ENCODE peak calls at places on chromosomes 4 and X, in ten cellular contexts. One of them, this sample, is unnamed.

GRCh38 chr4:42750831-42751230 is 93.9 kb upstream of the ATP8A1 start:
- DNase-seq in lower leg skin: no peak
- DNase-seq in fibroblast of mammary gland: no peak
- DNase-seq in GM12878: no peak
- DNase-seq in heart left ventricle: no peak
- DNase-seq in PC-3: no peak
- DNase-seq in lung: no peak
- DNase-seq in psoas muscle: no peak
- DNase-seq in lower lobe of right lung: no peak
- DNase-seq in dorsolateral prefrontal cortex: no peak
- DNase-seq in this sample: no peak

GRCh38 chrX:104315555-104315954 is 60.8 kb upstream of the ESX1 start:
- DNase-seq in heart left ventricle: no peak
- DNase-seq in lung: no peak
- DNase-seq in dorsolateral prefrontal cortex: no peak
- DNase-seq in fibroblast of mammary gland: peak
- DNase-seq in psoas muscle: no peak
- DNase-seq in lower leg skin: no peak
- DNase-seq in GM12878: no peak
- DNase-seq in lower lobe of right lung: no peak
- DNase-seq in PC-3: peak
- DNase-seq in this sample: no peak

GRCh38 chr4:155757745-155758265 is 1.0 kb upstream of the GUCY1B1 start:
- DNase-seq in dorsolateral prefrontal cortex: no peak
- DNase-seq in lower lobe of right lung: no peak
- DNase-seq in PC-3: no peak
- DNase-seq in psoas muscle: no peak
- DNase-seq in heart left ventricle: no peak
- DNase-seq in lower leg skin: no peak
- DNase-seq in GM12878: no peak
- DNase-seq in lung: no peak
- DNase-seq in fibroblast of mammary gland: no peak
- DNase-seq in this sample: no peak

GRCh38 chrX:147803948-147804347 is 107.8 kb upstream of the FMR1 start:
- DNase-seq in psoas muscle: no peak
- DNase-seq in lung: no peak
- DNase-seq in lower lobe of right lung: no peak
- DNase-seq in heart left ventricle: no peak
- DNase-seq in PC-3: peak
- DNase-seq in fibroblast of mammary gland: peak
- DNase-seq in dorsolateral prefrontal cortex: no peak
- DNase-seq in GM12878: no peak
- DNase-seq in lower leg skin: no peak
- DNase-seq in this sample: no peak

GRCh38 chr4:53671757-53672156 is 80.5 kb upstream of the LNX1 start:
- DNase-seq in lower leg skin: no peak
- DNase-seq in lower lobe of right lung: no peak
- DNase-seq in dorsolateral prefrontal cortex: no peak
- DNase-seq in GM12878: no peak
- DNase-seq in psoas muscle: no peak
- DNase-seq in lung: no peak
- DNase-seq in fibroblast of mammary gland: no peak
- DNase-seq in heart left ventricle: no peak
- DNase-seq in PC-3: no peak
- DNase-seq in this sample: no peak

GRCh38 chr4:48341776-48342558 is 638 bp downstream of the SLAIN2 start:
- DNase-seq in psoas muscle: peak
- DNase-seq in dorsolateral prefrontal cortex: no peak
- DNase-seq in fibroblast of mammary gland: no peak
- DNase-seq in PC-3: peak
- DNase-seq in GM12878: no peak
- DNase-seq in lower leg skin: no peak
- DNase-seq in lower lobe of right lung: peak
- DNase-seq in lung: peak
- DNase-seq in heart left ventricle: peak
- DNase-seq in this sample: no peak

GRCh38 chr4:186687263-186687662 is 36.4 kb downstream of the FAT1 start:
- DNase-seq in psoas muscle: no peak
- DNase-seq in fibroblast of mammary gland: no peak
- DNase-seq in lower leg skin: no peak
- DNase-seq in lower lobe of right lung: no peak
- DNase-seq in GM12878: no peak
- DNase-seq in lung: no peak
- DNase-seq in dorsolateral prefrontal cortex: no peak
- DNase-seq in PC-3: peak
- DNase-seq in heart left ventricle: no peak
- DNase-seq in this sample: no peak

GRCh38 chr4:87005690-87006461 is 71.1 kb downstream of the AFF1 start:
- DNase-seq in PC-3: peak
- DNase-seq in lower leg skin: no peak
- DNase-seq in dorsolateral prefrontal cortex: no peak
- DNase-seq in GM12878: peak
- DNase-seq in lung: no peak
- DNase-seq in fibroblast of mammary gland: no peak
- DNase-seq in psoas muscle: no peak
- DNase-seq in lower lobe of right lung: no peak
- DNase-seq in heart left ventricle: no peak
- DNase-seq in this sample: no peak

GRCh38 chr4:14841801-14842748 is 160.2 kb upstream of the CPEB2 start:
- DNase-seq in heart left ventricle: peak
- DNase-seq in fibroblast of mammary gland: no peak
- DNase-seq in lower lobe of right lung: peak
- DNase-seq in lung: peak
- DNase-seq in lower leg skin: no peak
- DNase-seq in dorsolateral prefrontal cortex: no peak
- DNase-seq in PC-3: peak
- DNase-seq in GM12878: no peak
- DNase-seq in psoas muscle: peak
- DNase-seq in this sample: no peak

GRCh38 chr4:130568746-130569145 is 1472.8 kb downstream of the C4orf33 start:
- DNase-seq in psoas muscle: no peak
- DNase-seq in lower lobe of right lung: no peak
- DNase-seq in lower leg skin: no peak
- DNase-seq in dorsolateral prefrontal cortex: no peak
- DNase-seq in PC-3: no peak
- DNase-seq in GM12878: no peak
- DNase-seq in fibroblast of mammary gland: no peak
- DNase-seq in heart left ventricle: no peak
- DNase-seq in lung: no peak
- DNase-seq in this sample: no peak

GRCh38 chr4:123505457-123506310 is 109.1 kb downstream of the SPRY1 start:
- DNase-seq in PC-3: peak
- DNase-seq in fibroblast of mammary gland: peak
- DNase-seq in dorsolateral prefrontal cortex: peak
- DNase-seq in psoas muscle: peak
- DNase-seq in lower leg skin: no peak
- DNase-seq in GM12878: no peak
- DNase-seq in heart left ventricle: peak
- DNase-seq in lower lobe of right lung: peak
- DNase-seq in lung: peak
- DNase-seq in this sample: no peak

GRCh38 chrX:47217121-47217851 is 1.2 kb upstream of the CDK16 start:
- DNase-seq in lower lobe of right lung: peak
- DNase-seq in fibroblast of mammary gland: peak
- DNase-seq in lung: peak
- DNase-seq in GM12878: no peak
- DNase-seq in dorsolateral prefrontal cortex: no peak
- DNase-seq in PC-3: peak
- DNase-seq in lower leg skin: peak
- DNase-seq in psoas muscle: no peak
- DNase-seq in heart left ventricle: no peak
- DNase-seq in this sample: peak

GRCh38 chrX:15146515-15146914 is 123.4 kb downstream of the ASB9 start:
- DNase-seq in psoas muscle: no peak
- DNase-seq in fibroblast of mammary gland: peak
- DNase-seq in GM12878: no peak
- DNase-seq in heart left ventricle: peak
- DNase-seq in lung: no peak
- DNase-seq in lower leg skin: no peak
- DNase-seq in lower lobe of right lung: peak
- DNase-seq in PC-3: peak
- DNase-seq in dorsolateral prefrontal cortex: no peak
- DNase-seq in this sample: no peak

GRCh38 chr4:177442623-177443155 is 452 bp upstream of the AGA start:
- DNase-seq in GM12878: peak
- DNase-seq in lower lobe of right lung: no peak
- DNase-seq in PC-3: no peak
- DNase-seq in heart left ventricle: peak
- DNase-seq in dorsolateral prefrontal cortex: no peak
- DNase-seq in lung: no peak
- DNase-seq in fibroblast of mammary gland: peak
- DNase-seq in lower leg skin: no peak
- DNase-seq in psoas muscle: no peak
- DNase-seq in this sample: no peak

GRCh38 chr4:144633215-144633614 is 12.7 kb upstream of the HHIP start:
- DNase-seq in dorsolateral prefrontal cortex: no peak
- DNase-seq in lower lobe of right lung: no peak
- DNase-seq in heart left ventricle: no peak
- DNase-seq in lung: no peak
- DNase-seq in GM12878: no peak
- DNase-seq in psoas muscle: no peak
- DNase-seq in lower leg skin: no peak
- DNase-seq in fibroblast of mammary gland: no peak
- DNase-seq in PC-3: no peak
- DNase-seq in this sample: no peak

GRCh38 chr4:94410678-94411206 is 41.0 kb upstream of the PDLIM5 start:
- DNase-seq in GM12878: no peak
- DNase-seq in psoas muscle: peak
- DNase-seq in lower leg skin: peak
- DNase-seq in lower lobe of right lung: no peak
- DNase-seq in lung: no peak
- DNase-seq in fibroblast of mammary gland: peak
- DNase-seq in dorsolateral prefrontal cortex: no peak
- DNase-seq in heart left ventricle: peak
- DNase-seq in PC-3: peak
- DNase-seq in this sample: no peak

GRCh38 chrX:48595929-48596328 is 1.4 kb upstream of the WDR13 start:
- DNase-seq in psoas muscle: no peak
- DNase-seq in lung: no peak
- DNase-seq in dorsolateral prefrontal cortex: no peak
- DNase-seq in fibroblast of mammary gland: no peak
- DNase-seq in heart left ventricle: no peak
- DNase-seq in lower lobe of right lung: no peak
- DNase-seq in GM12878: no peak
- DNase-seq in lower leg skin: no peak
- DNase-seq in PC-3: no peak
- DNase-seq in this sample: no peak

GRCh38 chr4:78601013-78601412 is 49.4 kb downstream of the ANXA3 start:
- DNase-seq in psoas muscle: no peak
- DNase-seq in heart left ventricle: peak
- DNase-seq in lung: no peak
- DNase-seq in lower leg skin: no peak
- DNase-seq in fibroblast of mammary gland: peak
- DNase-seq in GM12878: peak
- DNase-seq in lower lobe of right lung: no peak
- DNase-seq in PC-3: no peak
- DNase-seq in dorsolateral prefrontal cortex: no peak
- DNase-seq in this sample: no peak

GRCh38 chr4:20393486-20394100 is 141.9 kb downstream of the SLIT2 start:
- DNase-seq in lower lobe of right lung: no peak
- DNase-seq in dorsolateral prefrontal cortex: no peak
- DNase-seq in heart left ventricle: no peak
- DNase-seq in GM12878: no peak
- DNase-seq in lung: no peak
- DNase-seq in lower leg skin: no peak
- DNase-seq in fibroblast of mammary gland: peak
- DNase-seq in psoas muscle: no peak
- DNase-seq in PC-3: no peak
- DNase-seq in this sample: no peak

GRCh38 chr4:185201983-185202962 is 1.5 kb downstream of the CFAP97 start:
- DNase-seq in heart left ventricle: no peak
- DNase-seq in psoas muscle: no peak
- DNase-seq in dorsolateral prefrontal cortex: no peak
- DNase-seq in PC-3: no peak
- DNase-seq in fibroblast of mammary gland: peak
- DNase-seq in GM12878: no peak
- DNase-seq in lower leg skin: no peak
- DNase-seq in lower lobe of right lung: no peak
- DNase-seq in lung: no peak
- DNase-seq in this sample: no peak
- H3K4me3 ChIP-seq in heart left ventricle: peak
- H3K4me3 ChIP-seq in psoas muscle: peak
- H3K4me3 ChIP-seq in dorsolateral prefrontal cortex: no peak
- H3K4me3 ChIP-seq in PC-3: peak
- H3K4me3 ChIP-seq in fibroblast of mammary gland: peak
- H3K4me3 ChIP-seq in GM12878: peak
- H3K4me3 ChIP-seq in lower leg skin: no peak
- H3K4me3 ChIP-seq in lower lobe of right lung: peak
- H3K4me3 ChIP-seq in lung: no peak
- H3K4me3 ChIP-seq in this sample: peak

DNA sequence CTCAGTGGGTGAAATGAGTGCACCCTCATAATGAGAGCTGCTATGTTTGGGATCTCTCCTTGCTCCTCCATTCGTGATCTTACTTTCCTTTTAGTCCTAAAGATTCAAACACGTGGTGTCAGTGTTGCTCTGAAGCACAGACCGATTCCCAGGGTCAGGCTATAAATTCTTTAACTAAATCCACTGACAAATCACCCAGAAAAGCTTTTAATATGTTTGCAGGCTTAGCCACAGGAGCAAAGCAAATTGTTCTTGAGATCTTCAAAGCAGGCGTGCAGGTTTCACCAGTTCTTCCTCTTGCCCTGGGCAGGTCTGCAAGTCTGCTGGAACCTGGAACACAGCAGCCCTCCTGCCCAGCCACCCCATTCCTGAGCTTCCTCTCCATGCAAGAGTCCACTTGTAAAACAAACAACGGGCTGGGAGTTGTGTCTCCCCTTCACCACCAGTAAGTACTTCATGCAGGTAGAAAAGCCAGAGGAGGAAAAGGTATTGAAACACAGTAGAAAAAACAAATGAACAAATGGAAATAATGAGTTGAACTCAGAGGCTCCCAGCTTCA is 70.1 kb upstream of the ENPP6 start:
- DNase-seq in fibroblast of mammary gland: peak
- DNase-seq in psoas muscle: no peak
- DNase-seq in dorsolateral prefrontal cortex: no peak
- DNase-seq in PC-3: peak
- DNase-seq in lung: peak
- DNase-seq in heart left ventricle: no peak
- DNase-seq in lower lobe of right lung: peak
- DNase-seq in GM12878: no peak
- DNase-seq in lower leg skin: no peak
- DNase-seq in this sample: no peak
- TF ChIP-seq CTCF in fibroblast of mammary gland: peak
- TF ChIP-seq CTCF in psoas muscle: peak
- TF ChIP-seq CTCF in dorsolateral prefrontal cortex: peak
- TF ChIP-seq CTCF in PC-3: peak
- TF ChIP-seq CTCF in lung: no peak
- TF ChIP-seq CTCF in heart left ventricle: peak
- TF ChIP-seq CTCF in lower lobe of right lung: peak
- TF ChIP-seq CTCF in GM12878: no peak
- TF ChIP-seq CTCF in lower leg skin: no peak
- TF ChIP-seq CTCF in this sample: no peak

GRCh38 chrX:29922607-29923006 is 292.8 kb upstream of the MAGEB2 start:
- DNase-seq in lung: no peak
- DNase-seq in dorsolateral prefrontal cortex: no peak
- DNase-seq in psoas muscle: no peak
- DNase-seq in fibroblast of mammary gland: no peak
- DNase-seq in heart left ventricle: no peak
- DNase-seq in lower lobe of right lung: no peak
- DNase-seq in PC-3: no peak
- DNase-seq in lower leg skin: no peak
- DNase-seq in GM12878: no peak
- DNase-seq in this sample: no peak
- H3K4me3 ChIP-seq in lung: no peak
- H3K4me3 ChIP-seq in dorsolateral prefrontal cortex: no peak
- H3K4me3 ChIP-seq in psoas muscle: no peak
- H3K4me3 ChIP-seq in fibroblast of mammary gland: no peak
- H3K4me3 ChIP-seq in heart left ventricle: no peak
- H3K4me3 ChIP-seq in lower lobe of right lung: no peak
- H3K4me3 ChIP-seq in PC-3: no peak
- H3K4me3 ChIP-seq in lower leg skin: no peak
- H3K4me3 ChIP-seq in GM12878: no peak
- H3K4me3 ChIP-seq in this sample: no peak

GRCh38 chrX:137482136-137482535 is 83.8 kb upstream of the ZIC3 start:
- DNase-seq in lower lobe of right lung: no peak
- DNase-seq in psoas muscle: no peak
- DNase-seq in PC-3: no peak
- DNase-seq in fibroblast of mammary gland: no peak
- DNase-seq in lung: no peak
- DNase-seq in heart left ventricle: no peak
- DNase-seq in lower leg skin: no peak
- DNase-seq in GM12878: no peak
- DNase-seq in dorsolateral prefrontal cortex: no peak
- DNase-seq in this sample: no peak
- TF ChIP-seq CTCF in lower lobe of right lung: no peak
- TF ChIP-seq CTCF in psoas muscle: no peak
- TF ChIP-seq CTCF in PC-3: no peak
- TF ChIP-seq CTCF in fibroblast of mammary gland: no peak
- TF ChIP-seq CTCF in lung: no peak
- TF ChIP-seq CTCF in heart left ventricle: no peak
- TF ChIP-seq CTCF in lower leg skin: no peak
- TF ChIP-seq CTCF in GM12878: no peak
- TF ChIP-seq CTCF in dorsolateral prefrontal cortex: no peak
- TF ChIP-seq CTCF in this sample: no peak

This sample was measured in HFF-Myc.